ENCODE peak calls at places on chromosome 14, in nine cellular contexts. One of them, this sample, is unnamed.

GRCh38 chr14:23494223-23494622 is 24.7 kb downstream of the NGDN start:
- DNase-seq in cardiac muscle cell: peak
- DNase-seq in stimulated activated CD8-positive, alpha-beta memory T cell treated with anti-CD3 and anti-CD28 coated beads, Interleukin-15, amount 100 ng/mL, for 24 hours: no peak
- DNase-seq in foreskin keratinocyte: no peak
- DNase-seq in coronary artery: no peak
- DNase-seq in NCI-H774: no peak
- DNase-seq in substantia nigra: no peak
- DNase-seq in SHP77: no peak
- DNase-seq in type B pancreatic cell: no peak
- DNase-seq in this sample: no peak

GRCh38 chr14:83707056-83707455 is 1822.9 kb upstream of the FLRT2 start:
- DNase-seq in SHP77: no peak
- DNase-seq in foreskin keratinocyte: peak
- DNase-seq in type B pancreatic cell: no peak
- DNase-seq in substantia nigra: no peak
- DNase-seq in stimulated activated CD8-positive, alpha-beta memory T cell treated with anti-CD3 and anti-CD28 coated beads, Interleukin-15, amount 100 ng/mL, for 24 hours: no peak
- DNase-seq in NCI-H774: no peak
- DNase-seq in cardiac muscle cell: no peak
- DNase-seq in coronary artery: no peak
- DNase-seq in this sample: no peak

GRCh38 chr14:72560331-72560730 is 333.6 kb downstream of the DPF3 start:
- DNase-seq in NCI-H774: no peak
- DNase-seq in cardiac muscle cell: peak
- DNase-seq in SHP77: no peak
- DNase-seq in type B pancreatic cell: no peak
- DNase-seq in foreskin keratinocyte: no peak
- DNase-seq in stimulated activated CD8-positive, alpha-beta memory T cell treated with anti-CD3 and anti-CD28 coated beads, Interleukin-15, amount 100 ng/mL, for 24 hours: no peak
- DNase-seq in coronary artery: no peak
- DNase-seq in substantia nigra: no peak
- DNase-seq in this sample: no peak

GRCh38 chr14:56659964-56660551 is 80.5 kb downstream of the TMEM260 start:
- DNase-seq in SHP77: peak
- DNase-seq in stimulated activated CD8-positive, alpha-beta memory T cell treated with anti-CD3 and anti-CD28 coated beads, Interleukin-15, amount 100 ng/mL, for 24 hours: no peak
- DNase-seq in type B pancreatic cell: no peak
- DNase-seq in NCI-H774: no peak
- DNase-seq in coronary artery: no peak
- DNase-seq in foreskin keratinocyte: peak
- DNase-seq in substantia nigra: no peak
- DNase-seq in cardiac muscle cell: peak
- DNase-seq in this sample: peak

GRCh38 chr14:49897965-49898364 is 5.1 kb downstream of the ARF6 start:
- DNase-seq in cardiac muscle cell: no peak
- DNase-seq in SHP77: no peak
- DNase-seq in foreskin keratinocyte: no peak
- DNase-seq in type B pancreatic cell: no peak
- DNase-seq in substantia nigra: no peak
- DNase-seq in coronary artery: no peak
- DNase-seq in NCI-H774: no peak
- DNase-seq in stimulated activated CD8-positive, alpha-beta memory T cell treated with anti-CD3 and anti-CD28 coated beads, Interleukin-15, amount 100 ng/mL, for 24 hours: no peak
- DNase-seq in this sample: peak

GRCh38 chr14:61106627-61107147 is 125.6 kb downstream of the SLC38A6 start:
- DNase-seq in stimulated activated CD8-positive, alpha-beta memory T cell treated with anti-CD3 and anti-CD28 coated beads, Interleukin-15, amount 100 ng/mL, for 24 hours: no peak
- DNase-seq in foreskin keratinocyte: no peak
- DNase-seq in substantia nigra: no peak
- DNase-seq in coronary artery: no peak
- DNase-seq in type B pancreatic cell: peak
- DNase-seq in cardiac muscle cell: no peak
- DNase-seq in NCI-H774: no peak
- DNase-seq in SHP77: no peak
- DNase-seq in this sample: no peak

GRCh38 chr14:35140718-35141581 is 18.6 kb downstream of the PRORP start:
- DNase-seq in type B pancreatic cell: no peak
- DNase-seq in substantia nigra: no peak
- DNase-seq in foreskin keratinocyte: no peak
- DNase-seq in cardiac muscle cell: no peak
- DNase-seq in coronary artery: no peak
- DNase-seq in SHP77: peak
- DNase-seq in NCI-H774: peak
- DNase-seq in stimulated activated CD8-positive, alpha-beta memory T cell treated with anti-CD3 and anti-CD28 coated beads, Interleukin-15, amount 100 ng/mL, for 24 hours: no peak
- DNase-seq in this sample: no peak

GRCh38 chr14:45249847-45250575 is 3.0 kb downstream of the MIS18BP1 start:
- DNase-seq in coronary artery: no peak
- DNase-seq in foreskin keratinocyte: no peak
- DNase-seq in substantia nigra: no peak
- DNase-seq in SHP77: no peak
- DNase-seq in cardiac muscle cell: no peak
- DNase-seq in type B pancreatic cell: no peak
- DNase-seq in NCI-H774: no peak
- DNase-seq in stimulated activated CD8-positive, alpha-beta memory T cell treated with anti-CD3 and anti-CD28 coated beads, Interleukin-15, amount 100 ng/mL, for 24 hours: no peak
- DNase-seq in this sample: no peak

GRCh38 chr14:95256011-95256775 is 63.5 kb downstream of the CLMN start:
- DNase-seq in stimulated activated CD8-positive, alpha-beta memory T cell treated with anti-CD3 and anti-CD28 coated beads, Interleukin-15, amount 100 ng/mL, for 24 hours: no peak
- DNase-seq in type B pancreatic cell: peak
- DNase-seq in coronary artery: peak
- DNase-seq in SHP77: no peak
- DNase-seq in NCI-H774: peak
- DNase-seq in substantia nigra: no peak
- DNase-seq in foreskin keratinocyte: peak
- DNase-seq in cardiac muscle cell: no peak
- DNase-seq in this sample: no peak

GRCh38 chr14:58138719-58139482 is 13.1 kb downstream of the ARMH4 start:
- DNase-seq in stimulated activated CD8-positive, alpha-beta memory T cell treated with anti-CD3 and anti-CD28 coated beads, Interleukin-15, amount 100 ng/mL, for 24 hours: no peak
- DNase-seq in type B pancreatic cell: no peak
- DNase-seq in substantia nigra: no peak
- DNase-seq in cardiac muscle cell: no peak
- DNase-seq in SHP77: no peak
- DNase-seq in coronary artery: no peak
- DNase-seq in NCI-H774: no peak
- DNase-seq in foreskin keratinocyte: no peak
- DNase-seq in this sample: no peak

GRCh38 chr14:55893695-55894094 is 224.5 kb upstream of the PELI2 start:
- DNase-seq in stimulated activated CD8-positive, alpha-beta memory T cell treated with anti-CD3 and anti-CD28 coated beads, Interleukin-15, amount 100 ng/mL, for 24 hours: no peak
- DNase-seq in SHP77: no peak
- DNase-seq in substantia nigra: no peak
- DNase-seq in foreskin keratinocyte: no peak
- DNase-seq in NCI-H774: no peak
- DNase-seq in cardiac muscle cell: no peak
- DNase-seq in coronary artery: no peak
- DNase-seq in type B pancreatic cell: no peak
- DNase-seq in this sample: no peak

GRCh38 chr14:81868172-81868571 is 334.5 kb upstream of the SEL1L start:
- DNase-seq in substantia nigra: no peak
- DNase-seq in SHP77: peak
- DNase-seq in type B pancreatic cell: no peak
- DNase-seq in NCI-H774: no peak
- DNase-seq in stimulated activated CD8-positive, alpha-beta memory T cell treated with anti-CD3 and anti-CD28 coated beads, Interleukin-15, amount 100 ng/mL, for 24 hours: no peak
- DNase-seq in coronary artery: no peak
- DNase-seq in cardiac muscle cell: no peak
- DNase-seq in foreskin keratinocyte: no peak
- DNase-seq in this sample: no peak

GRCh38 chr14:99943620-99944019 is 121.6 kb upstream of the EVL start:
- DNase-seq in NCI-H774: no peak
- DNase-seq in stimulated activated CD8-positive, alpha-beta memory T cell treated with anti-CD3 and anti-CD28 coated beads, Interleukin-15, amount 100 ng/mL, for 24 hours: no peak
- DNase-seq in type B pancreatic cell: no peak
- DNase-seq in coronary artery: no peak
- DNase-seq in substantia nigra: no peak
- DNase-seq in SHP77: no peak
- DNase-seq in cardiac muscle cell: no peak
- DNase-seq in foreskin keratinocyte: no peak
- DNase-seq in this sample: no peak

GRCh38 chr14:38210587-38211257 is 3.0 kb downstream of the SSTR1 start:
- DNase-seq in coronary artery: no peak
- DNase-seq in stimulated activated CD8-positive, alpha-beta memory T cell treated with anti-CD3 and anti-CD28 coated beads, Interleukin-15, amount 100 ng/mL, for 24 hours: no peak
- DNase-seq in SHP77: no peak
- DNase-seq in type B pancreatic cell: no peak
- DNase-seq in cardiac muscle cell: peak
- DNase-seq in foreskin keratinocyte: no peak
- DNase-seq in substantia nigra: no peak
- DNase-seq in NCI-H774: no peak
- DNase-seq in this sample: no peak

GRCh38 chr14:50527970-50528369 is 4.4 kb downstream of the MAP4K5 start:
- DNase-seq in coronary artery: no peak
- DNase-seq in substantia nigra: no peak
- DNase-seq in stimulated activated CD8-positive, alpha-beta memory T cell treated with anti-CD3 and anti-CD28 coated beads, Interleukin-15, amount 100 ng/mL, for 24 hours: no peak
- DNase-seq in SHP77: no peak
- DNase-seq in type B pancreatic cell: no peak
- DNase-seq in foreskin keratinocyte: no peak
- DNase-seq in NCI-H774: no peak
- DNase-seq in cardiac muscle cell: no peak
- DNase-seq in this sample: peak

GRCh38 chr14:95346820-95347219 is 27.1 kb upstream of the CLMN start:
- DNase-seq in SHP77: no peak
- DNase-seq in substantia nigra: no peak
- DNase-seq in foreskin keratinocyte: no peak
- DNase-seq in NCI-H774: no peak
- DNase-seq in cardiac muscle cell: no peak
- DNase-seq in type B pancreatic cell: no peak
- DNase-seq in coronary artery: no peak
- DNase-seq in stimulated activated CD8-positive, alpha-beta memory T cell treated with anti-CD3 and anti-CD28 coated beads, Interleukin-15, amount 100 ng/mL, for 24 hours: no peak
- DNase-seq in this sample: no peak

GRCh38 chr14:37443461-37443860 is 151.6 kb downstream of the FOXA1 start:
- DNase-seq in stimulated activated CD8-positive, alpha-beta memory T cell treated with anti-CD3 and anti-CD28 coated beads, Interleukin-15, amount 100 ng/mL, for 24 hours: no peak
- DNase-seq in type B pancreatic cell: no peak
- DNase-seq in cardiac muscle cell: no peak
- DNase-seq in substantia nigra: no peak
- DNase-seq in NCI-H774: no peak
- DNase-seq in foreskin keratinocyte: no peak
- DNase-seq in SHP77: no peak
- DNase-seq in coronary artery: no peak
- DNase-seq in this sample: no peak

GRCh38 chr14:93163570-93163969 is 21.1 kb downstream of the MOAP1 start:
- DNase-seq in substantia nigra: no peak
- DNase-seq in cardiac muscle cell: no peak
- DNase-seq in coronary artery: no peak
- DNase-seq in type B pancreatic cell: no peak
- DNase-seq in stimulated activated CD8-positive, alpha-beta memory T cell treated with anti-CD3 and anti-CD28 coated beads, Interleukin-15, amount 100 ng/mL, for 24 hours: no peak
- DNase-seq in SHP77: no peak
- DNase-seq in foreskin keratinocyte: no peak
- DNase-seq in NCI-H774: no peak
- DNase-seq in this sample: no peak

GRCh38 chr14:84090837-84091236 is 1439.1 kb upstream of the FLRT2 start:
- DNase-seq in cardiac muscle cell: no peak
- DNase-seq in NCI-H774: no peak
- DNase-seq in substantia nigra: no peak
- DNase-seq in coronary artery: no peak
- DNase-seq in SHP77: no peak
- DNase-seq in type B pancreatic cell: no peak
- DNase-seq in foreskin keratinocyte: no peak
- DNase-seq in stimulated activated CD8-positive, alpha-beta memory T cell treated with anti-CD3 and anti-CD28 coated beads, Interleukin-15, amount 100 ng/mL, for 24 hours: no peak
- DNase-seq in this sample: no peak

GRCh38 chr14:51283402-51283825 is 43.4 kb downstream of the TMX1 start:
- DNase-seq in NCI-H774: peak
- DNase-seq in type B pancreatic cell: no peak
- DNase-seq in cardiac muscle cell: peak
- DNase-seq in coronary artery: no peak
- DNase-seq in stimulated activated CD8-positive, alpha-beta memory T cell treated with anti-CD3 and anti-CD28 coated beads, Interleukin-15, amount 100 ng/mL, for 24 hours: no peak
- DNase-seq in foreskin keratinocyte: peak
- DNase-seq in substantia nigra: no peak
- DNase-seq in SHP77: peak
- DNase-seq in this sample: peak

GRCh38 chr14:70317969-70318634 is 41.4 kb downstream of the COX16 start:
- DNase-seq in foreskin keratinocyte: peak
- DNase-seq in type B pancreatic cell: no peak
- DNase-seq in SHP77: peak
- DNase-seq in cardiac muscle cell: peak
- DNase-seq in coronary artery: no peak
- DNase-seq in NCI-H774: no peak
- DNase-seq in stimulated activated CD8-positive, alpha-beta memory T cell treated with anti-CD3 and anti-CD28 coated beads, Interleukin-15, amount 100 ng/mL, for 24 hours: no peak
- DNase-seq in substantia nigra: peak
- DNase-seq in this sample: peak

GRCh38 chr14:93943052-93943451 is 15.9 kb downstream of the FAM181A start:
- DNase-seq in substantia nigra: no peak
- DNase-seq in type B pancreatic cell: no peak
- DNase-seq in cardiac muscle cell: no peak
- DNase-seq in coronary artery: no peak
- DNase-seq in stimulated activated CD8-positive, alpha-beta memory T cell treated with anti-CD3 and anti-CD28 coated beads, Interleukin-15, amount 100 ng/mL, for 24 hours: no peak
- DNase-seq in NCI-H774: no peak
- DNase-seq in SHP77: no peak
- DNase-seq in foreskin keratinocyte: no peak
- DNase-seq in this sample: no peak

GRCh38 chr14:35159742-35160409 is 37.5 kb downstream of the PRORP start:
- DNase-seq in NCI-H774: no peak
- DNase-seq in substantia nigra: no peak
- DNase-seq in coronary artery: no peak
- DNase-seq in type B pancreatic cell: no peak
- DNase-seq in SHP77: no peak
- DNase-seq in stimulated activated CD8-positive, alpha-beta memory T cell treated with anti-CD3 and anti-CD28 coated beads, Interleukin-15, amount 100 ng/mL, for 24 hours: no peak
- DNase-seq in cardiac muscle cell: no peak
- DNase-seq in foreskin keratinocyte: peak
- DNase-seq in this sample: peak

GRCh38 chr14:23539209-23539866 is 12.2 kb downstream of the ZFHX2 start:
- DNase-seq in coronary artery: no peak
- DNase-seq in SHP77: peak
- DNase-seq in foreskin keratinocyte: no peak
- DNase-seq in cardiac muscle cell: peak
- DNase-seq in NCI-H774: no peak
- DNase-seq in stimulated activated CD8-positive, alpha-beta memory T cell treated with anti-CD3 and anti-CD28 coated beads, Interleukin-15, amount 100 ng/mL, for 24 hours: no peak
- DNase-seq in substantia nigra: peak
- DNase-seq in type B pancreatic cell: no peak
- DNase-seq in this sample: peak

GRCh38 chr14:68612049-68612448 is 180.8 kb downstream of the ZFP36L1 start:
- DNase-seq in substantia nigra: no peak
- DNase-seq in foreskin keratinocyte: no peak
- DNase-seq in stimulated activated CD8-positive, alpha-beta memory T cell treated with anti-CD3 and anti-CD28 coated beads, Interleukin-15, amount 100 ng/mL, for 24 hours: no peak
- DNase-seq in coronary artery: no peak
- DNase-seq in SHP77: no peak
- DNase-seq in type B pancreatic cell: no peak
- DNase-seq in NCI-H774: no peak
- DNase-seq in cardiac muscle cell: peak
- DNase-seq in this sample: no peak

GRCh38 chr14:55240526-55241178 is 30.6 kb upstream of the FBXO34 start:
- DNase-seq in foreskin keratinocyte: peak
- DNase-seq in substantia nigra: no peak
- DNase-seq in stimulated activated CD8-positive, alpha-beta memory T cell treated with anti-CD3 and anti-CD28 coated beads, Interleukin-15, amount 100 ng/mL, for 24 hours: no peak
- DNase-seq in SHP77: no peak
- DNase-seq in coronary artery: no peak
- DNase-seq in type B pancreatic cell: no peak
- DNase-seq in cardiac muscle cell: no peak
- DNase-seq in NCI-H774: no peak
- DNase-seq in this sample: no peak